ENCODE peak calls at places on chromosomes 5 and 9, in eight cellular contexts. F, G, J, D, K, A, T and M are unnamed samples.
A peak's percentile ranks its signal among the peaks of the same experiment; 100 is the strongest.

GRCh38 chr5:11588803-11589202 is 315.4 kb downstream of the CTNND2 start:
- DNase-seq in G (peak; percentile 73), K (no peak), F (peak; percentile 59), T (no peak), A (no peak), D (peak; percentile 69), J (no peak), M (peak; percentile 31)

GRCh38 chr9:104748359-104749031 is 1.0 kb downstream of the NIPSNAP3A start:
- DNase-seq in F (no peak), A (no peak), J (no peak), T (no peak), G (no peak), D (no peak), K (no peak), M (peak; percentile 28)

GRCh38 chr9:37455884-37456647 is 9.2 kb downstream of the ZBTB5 start:
- DNase-seq in K (no peak), F (no peak), D (no peak), A (no peak), J (no peak), G (no peak), T (no peak), M (no peak)

GRCh38 chr5:44574626-44575025 is 185.4 kb upstream of the FGF10 start:
- DNase-seq in F (no peak), J (no peak), A (no peak), K (no peak), T (no peak), G (no peak), D (no peak), M (no peak)

GRCh38 chr9:113675475-113675941 is 200.6 kb upstream of the ZNF618 start:
- DNase-seq in G (no peak), K (peak; percentile 91), A (no peak), J (no peak), F (no peak), D (no peak), T (peak; percentile 74), M (no peak)

GRCh38 chr5:25416960-25417359 is 772.2 kb upstream of the CDH10 start:
- DNase-seq in J (no peak), G (no peak), A (no peak), F (no peak), K (no peak), T (no peak), D (no peak), M (no peak)

GRCh38 chr5:62259699-62260220 is 46.2 kb upstream of the KIF2A start:
- DNase-seq in J (no peak), T (no peak), F (no peak), A (no peak), K (no peak), G (no peak), D (no peak), M (no peak)

GRCh38 chr5:73692166-73692640 is 66.2 kb downstream of the ARHGEF28 start:
- DNase-seq in T (no peak), A (no peak), G (no peak), J (no peak), D (no peak), F (no peak), K (no peak), M (no peak)

GRCh38 chr5:34869256-34869655 is 30.3 kb downstream of the TTC23L start:
- DNase-seq in K (no peak), D (no peak), A (no peak), G (peak; percentile 92), T (no peak), J (no peak), F (no peak), M (no peak)

GRCh38 chr5:53749611-53750010 is 189.2 kb downstream of the NDUFS4 start:
- DNase-seq in A (no peak), D (no peak), F (no peak), K (no peak), J (no peak), T (no peak), G (no peak), M (no peak)

GRCh38 chr5:168747987-168748777 is 169.0 kb upstream of the PANK3 start:
- DNase-seq in A (no peak), F (peak; percentile 52), T (peak; percentile 32), G (peak; percentile 35), J (peak; percentile 93), K (no peak), D (no peak), M (no peak)

GRCh38 chr9:20507431-20507830 is 114.9 kb downstream of the MLLT3 start:
- DNase-seq in G (no peak), A (no peak), F (no peak), T (no peak), K (no peak), J (no peak), D (no peak), M (no peak)

GRCh38 chr5:103910002-103910401 is 347.4 kb upstream of the NUDT12 start:
- DNase-seq in J (no peak), D (no peak), F (no peak), T (no peak), G (no peak), K (no peak), A (no peak), M (no peak)

GRCh38 chr9:97755618-97756267 is 58.6 kb upstream of the XPA start:
- DNase-seq in T (no peak), G (no peak), A (no peak), J (no peak), F (no peak), K (no peak), D (no peak), M (no peak)

GRCh38 chr5:88675159-88675757 is 207.7 kb downstream of the MEF2C start:
- DNase-seq in F (no peak), T (no peak), G (peak; percentile 69), J (no peak), D (no peak), A (no peak), K (no peak), M (peak; percentile 39)

GRCh38 chr9:112194969-112195431 is 19.9 kb upstream of the SUSD1 start:
- DNase-seq in T (no peak), D (no peak), G (peak; percentile 5), J (no peak), K (no peak), F (no peak), A (no peak), M (no peak)

GRCh38 chr5:131957721-131958483 is 12.4 kb upstream of the MEIKIN start:
- DNase-seq in K (no peak), D (no peak), G (peak; percentile 61), A (no peak), T (no peak), J (no peak), F (no peak), M (peak; percentile 18)

GRCh38 chr5:128062172-128062746 is 21.3 kb upstream of the SLC12A2 start:
- DNase-seq in T (no peak), D (no peak), K (no peak), G (peak; percentile 20), F (peak; percentile 15), A (no peak), J (no peak), M (no peak)

GRCh38 chr5:168165221-168165965 is 126.1 kb upstream of the WWC1 start:
- DNase-seq in F (no peak), K (no peak), D (no peak), T (no peak), J (no peak), A (no peak), G (peak; percentile 69), M (no peak)

GRCh38 chr9:136825295-136826187 is 16.7 kb upstream of the AJM1 start:
- DNase-seq in G (no peak), A (no peak), J (no peak), F (no peak), T (no peak), D (no peak), K (peak; percentile 55), M (no peak)

GRCh38 chr5:168790691-168791230 is 211.6 kb upstream of the PANK3 start:
- DNase-seq in T (no peak), A (no peak), J (no peak), D (no peak), F (no peak), K (no peak), G (no peak), M (no peak)

GRCh38 chr5:37005946-37006540 is 129.5 kb downstream of the NIPBL start:
- DNase-seq in J (peak; percentile 7), G (peak; percentile 70), F (peak; percentile 14), T (no peak), D (no peak), A (no peak), K (no peak), M (peak; percentile 15)

GRCh38 chr5:123610209-123610608 is 98.2 kb downstream of the CSNK1G3 start:
- DNase-seq in F (no peak), J (no peak), T (no peak), K (no peak), A (no peak), G (no peak), D (no peak), M (no peak)

GRCh38 chr5:119302916-119303897 is 52.6 kb upstream of the TNFAIP8 start:
- DNase-seq in F (peak; percentile 52), D (no peak), G (no peak), T (no peak), J (no peak), K (no peak), A (no peak), M (no peak)

GRCh38 chr9:110650991-110651411 is 17.6 kb upstream of the MUSK start:
- DNase-seq in T (no peak), A (no peak), J (no peak), G (peak; percentile 92), F (no peak), K (no peak), D (no peak), M (no peak)